ENCODE peak calls at places on chromosomes 4 and X, in seven cellular contexts. C is ovary, Y is NCI-H1105 treated with DMSO at 0.1 percent for 48 hours, A is SJSA1, L is NCI-H1694 treated with DMSO at 0.1 percent for 48 hours, D is RKO, F is thyroid gland. Z is an unnamed sample.

GRCh38 chrX:68433155-68433980 is at the start of gene OPHN1:
- DNase-seq in A (peak; percentile 72), D (peak; percentile 84), F (peak; percentile 79), C (peak; percentile 73), Y (peak; percentile 58), L (peak; percentile 17), Z (peak; percentile 71)

GRCh38 chr4:76585897-76586360 is 150.9 kb downstream of the SHROOM3 start:
- DNase-seq in L (no peak), F (peak; percentile 96), A (no peak), C (peak; percentile 41), D (no peak), Y (peak; percentile 70), Z (peak; percentile 78)

GRCh38 chr4:88599298-88599697 is 7.0 kb downstream of the HERC3 start:
- DNase-seq in C (no peak), Y (no peak), L (no peak), D (no peak), A (peak; percentile 75), F (peak; percentile 35), Z (no peak)

GRCh38 chr4:145805490-145805889 is 125.5 kb downstream of the C4orf51 start:
- DNase-seq in L (no peak), C (no peak), Y (no peak), A (peak; percentile 86), F (no peak), D (no peak), Z (no peak)

GRCh38 chr4:110475881-110476818 is at the start of gene ENPEP:
- DNase-seq in F (no peak), D (no peak), L (no peak), C (peak; percentile 31), A (peak; percentile 60), Y (no peak), Z (no peak)

GRCh38 chrX:39690541-39691415 is 407.0 kb downstream of the BCOR start:
- DNase-seq in F (no peak), A (no peak), C (no peak), L (no peak), Y (peak; percentile 76), D (no peak), Z (no peak)

GRCh38 chr4:94595880-94596483 is 144.2 kb downstream of the PDLIM5 start:
- DNase-seq in Y (peak; percentile 43), F (no peak), D (peak; percentile 61), L (peak; percentile 15), C (no peak), A (peak; percentile 52), Z (no peak)

GRCh38 chrX:72021975-72022374 is 109.7 kb downstream of the RTL5 start:
- DNase-seq in L (peak; percentile 22), D (peak; percentile 18), Y (no peak), A (no peak), F (no peak), C (no peak), Z (no peak)

GRCh38 chr4:80454040-80454439 is 118.5 kb downstream of the CFAP299 start:
- DNase-seq in A (no peak), Y (no peak), C (no peak), L (no peak), D (no peak), F (no peak), Z (no peak)

GRCh38 chr4:85381968-85382367 is 93.0 kb upstream of the ARHGAP24 start:
- DNase-seq in C (no peak), D (no peak), L (no peak), Y (no peak), A (no peak), F (no peak), Z (no peak)

GRCh38 chr4:5588046-5588445 is 120.3 kb downstream of the EVC2 start:
- DNase-seq in A (no peak), Y (no peak), F (no peak), C (no peak), D (no peak), L (no peak), Z (no peak)

GRCh38 chr4:20326977-20327376 is 75.3 kb downstream of the SLIT2 start:
- DNase-seq in D (no peak), A (no peak), Y (peak; percentile 51), C (no peak), F (no peak), L (no peak), Z (no peak)

GRCh38 chr4:159607824-159608223 is 504.9 kb downstream of the RAPGEF2 start:
- DNase-seq in F (no peak), D (no peak), L (peak; percentile 70), A (no peak), Y (peak; percentile 13), C (no peak), Z (no peak)